ENCODE peak calls at places on chromosome 2, in four cellular contexts. D is astrocyte, V is fibroblast of lung, J is cardiac muscle cell. Y is an unnamed sample.

GRCh38 chr2:151996243-151997003 is 102.4 kb downstream of the CACNB4 start:
- DNase-seq in J (no peak), D (peak), V (peak), Y (no peak)

GRCh38 chr2:118845843-118846666 is 1.4 kb downstream of the EN1 start:
- DNase-seq in J (no peak), V (no peak), D (no peak), Y (no peak)

GRCh38 chr2:48358982-48359381 is 171.0 kb upstream of the STON1 start:
- DNase-seq in D (no peak), J (no peak), V (no peak), Y (no peak)

GRCh38 chr2:25435421-25435820 is 93.7 kb upstream of the DNMT3A start:
- DNase-seq in V (no peak), J (no peak), D (no peak), Y (no peak)

GRCh38 chr2:43041661-43042360 is 184.6 kb downstream of the ZFP36L2 start:
- DNase-seq in D (peak), J (peak), V (peak), Y (peak)

GRCh38 chr2:165863816-165864221 is 69.8 kb upstream of the GALNT3 start:
- DNase-seq in D (no peak), J (no peak), V (no peak), Y (no peak)

GRCh38 chr2:235898766-235899165 is 269.4 kb downstream of the GBX2 start:
- DNase-seq in D (peak), V (peak), J (no peak), Y (no peak)

GRCh38 chr2:188452084-188452483 is 160.4 kb downstream of the GULP1 start:
- DNase-seq in D (no peak), V (peak), J (no peak), Y (no peak)

GRCh38 chr2:230950833-230951339 is 25.8 kb upstream of the GPR55 start:
- DNase-seq in D (no peak), J (no peak), V (no peak), Y (no peak)

GRCh38 chr2:117770696-117771095 is 43.8 kb upstream of the DDX18 start:
- DNase-seq in J (no peak), D (no peak), V (no peak), Y (no peak)

GRCh38 chr2:117776888-117777287 is 37.6 kb upstream of the DDX18 start:
- DNase-seq in J (no peak), V (no peak), D (no peak), Y (no peak)

GRCh38 chr2:117775820-117776219 is 38.7 kb upstream of the DDX18 start:
- DNase-seq in J (no peak), V (no peak), D (no peak), Y (no peak)

GRCh38 chr2:117774716-117775115 is 39.8 kb upstream of the DDX18 start:
- DNase-seq in D (no peak), J (no peak), V (no peak), Y (peak)

DNA sequence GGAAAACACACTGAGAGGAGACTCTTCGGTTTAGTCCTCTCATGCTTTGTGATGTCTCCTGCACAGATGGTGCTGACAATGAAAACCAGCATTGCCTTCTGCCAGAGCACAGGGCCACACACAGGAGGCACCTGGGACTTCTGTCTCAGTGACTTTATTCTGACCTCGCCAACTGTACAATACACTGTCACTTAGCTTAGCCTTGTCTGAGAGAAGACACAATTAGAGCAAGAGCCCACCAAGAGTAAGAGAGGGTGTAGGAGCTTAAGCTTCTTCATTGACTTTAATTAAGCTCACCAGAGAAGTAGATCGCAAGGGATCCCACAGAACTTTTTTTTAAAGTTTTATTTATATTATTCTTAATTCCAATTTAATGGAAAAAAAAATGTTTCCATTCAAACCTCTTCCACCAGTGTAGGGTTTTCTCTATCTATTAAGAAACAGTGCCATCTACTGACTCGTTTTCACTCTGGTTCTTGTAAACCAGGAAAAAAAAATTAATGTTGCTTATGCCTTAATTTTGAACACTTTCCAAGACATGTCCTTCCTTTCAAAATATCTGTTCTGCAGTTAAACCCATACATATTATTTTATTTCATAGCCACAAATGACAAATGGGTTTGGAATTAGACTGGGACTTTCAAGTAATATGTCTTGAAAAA is 42.4 kb upstream of the DDX18 start:
- DNase-seq in V (peak), J (peak), D (peak), Y (peak)
- TF ChIP-seq CTCF in V (peak), J (peak), D (peak), Y (peak)

GRCh38 chr2:157751462-157752058 is 122.9 kb upstream of the ACVR1C start:
- DNase-seq in J (peak), D (peak), V (peak), Y (no peak)
- H3K27ac ChIP-seq in J (no peak), D (peak), V (no peak), Y (peak)

GRCh38 chr2:794554-795244 is 117.5 kb upstream of the TMEM18 start:
- DNase-seq in J (no peak), D (no peak), V (no peak), Y (no peak)
- TF ChIP-seq CTCF in J (no peak), D (no peak), V (no peak), Y (no peak)

DNA sequence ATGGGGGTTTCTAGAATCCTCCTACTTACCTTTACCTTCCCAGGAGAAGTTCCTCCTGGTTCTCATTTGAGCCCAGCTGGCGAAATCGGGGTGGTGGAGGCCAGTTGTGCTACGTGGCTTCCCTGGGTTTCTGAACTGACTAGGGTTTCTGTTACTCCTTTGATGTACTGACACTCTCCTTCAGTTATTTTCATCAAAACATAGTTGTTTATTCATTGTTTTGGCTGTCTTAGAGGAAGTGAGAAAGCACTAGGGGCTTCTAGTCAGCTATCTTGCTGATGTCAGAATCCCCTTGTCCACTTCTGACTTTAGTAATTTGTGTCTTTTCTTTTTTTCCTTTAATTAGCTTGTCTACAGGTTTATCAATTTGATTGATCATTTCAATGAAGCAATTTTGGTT is 332.2 kb upstream of the TANK start:
- DNase-seq in J (no peak), V (no peak), D (no peak), Y (no peak)
- H3K27ac ChIP-seq in J (no peak), V (no peak), D (no peak), Y (no peak)

DNA sequence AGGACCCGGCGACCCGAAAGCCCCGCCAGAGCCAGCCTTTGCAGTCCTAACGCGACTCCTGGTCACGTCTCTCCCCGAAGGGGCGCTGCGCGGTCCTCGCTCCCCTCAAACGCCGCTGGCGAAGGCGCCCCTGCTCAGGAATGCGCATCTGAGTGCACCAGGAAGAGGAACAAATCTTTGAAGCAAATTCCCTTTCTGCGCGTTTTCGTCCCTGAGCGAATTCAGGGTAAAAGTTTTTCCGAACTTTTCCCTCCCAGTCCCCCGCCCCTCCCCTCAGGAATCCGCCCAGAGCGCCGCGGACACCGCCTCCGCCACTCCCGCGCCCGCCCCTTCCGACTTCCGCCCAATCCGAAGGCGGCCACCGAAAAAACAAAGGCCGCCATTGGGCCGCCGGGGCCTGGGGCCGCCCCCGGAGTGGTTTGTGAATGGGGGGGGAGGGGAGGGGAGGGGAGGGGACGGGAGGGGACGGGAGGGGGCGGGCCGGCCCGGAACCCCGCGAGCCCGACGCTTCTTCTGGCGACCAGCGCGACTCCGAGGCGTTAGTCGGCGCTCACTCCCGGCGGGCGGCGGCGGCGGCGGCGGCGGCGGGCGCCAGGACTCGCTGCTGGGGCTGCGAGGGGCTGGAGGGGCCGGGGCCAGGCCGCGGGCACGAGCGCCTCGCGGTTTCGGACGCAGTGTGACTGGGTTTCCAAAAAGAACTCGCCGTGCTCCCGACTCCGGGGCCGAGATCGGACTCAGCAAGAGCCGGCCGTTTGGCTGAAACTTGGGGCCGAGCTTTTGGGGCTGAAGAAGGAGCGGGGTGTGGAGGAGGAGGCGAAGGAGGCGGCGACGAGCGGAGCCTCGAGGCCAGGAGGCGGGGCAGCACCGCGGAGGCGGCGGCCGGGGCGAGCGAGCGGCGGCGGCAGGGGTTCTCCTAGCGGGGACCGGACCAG is at the start of gene FZD7:
- DNase-seq in V (peak), D (peak), J (peak), Y (peak)
- TF ChIP-seq CTCF in V (peak), D (no peak), J (peak), Y (no peak)

GRCh38 chr2:20398956-20399567 is 47.8 kb upstream of the RHOB start:
- DNase-seq in J (no peak), D (no peak), V (peak), Y (no peak)
- H3K27ac ChIP-seq in J (no peak), D (no peak), V (no peak), Y (no peak)

GRCh38 chr2:156065912-156066311 is 266.6 kb downstream of the NR4A2 start:
- DNase-seq in J (no peak), D (no peak), V (no peak), Y (no peak)
- TF ChIP-seq CTCF in J (no peak), D (no peak), V (peak), Y (no peak)

Y was measured in RWPE1.